ENCODE peak calls at places on chromosome 16, in five cellular contexts. C is brain microvascular endothelial cell; Q is SJSA1; R is naive thymus-derived CD4-positive, alpha-beta T cell; D is choroid plexus epithelial cell. O is an unnamed sample.

GRCh38 chr16:71900336-71900735 is 5.0 kb downstream of the IST1 start:
- DNase-seq in C (no peak), Q (no peak), R (no peak), D (no peak), O (no peak)

GRCh38 chr16:19929062-19929511 is 44.4 kb upstream of the GPRC5B start:
- DNase-seq in C (no peak), Q (no peak), R (no peak), D (no peak), O (no peak)

GRCh38 chr16:88347656-88348376 is 34.9 kb upstream of the ZNF469 start:
- DNase-seq in C (no peak), Q (no peak), R (no peak), D (no peak), O (no peak)

GRCh38 chr16:27972500-27972899 is 91.0 kb downstream of the GSG1L start:
- DNase-seq in C (peak), Q (no peak), R (no peak), D (peak), O (peak)

GRCh38 chr16:78443780-78444422 is 344.4 kb downstream of the WWOX start:
- DNase-seq in C (peak), Q (no peak), R (no peak), D (peak), O (no peak)

GRCh38 chr16:4572715-4573114 is 16.6 kb downstream of the C16orf96 start:
- DNase-seq in C (no peak), Q (no peak), R (no peak), D (no peak), O (no peak)

GRCh38 chr16:84548971-84549844 is 44.7 kb upstream of the MEAK7 start:
- DNase-seq in C (no peak), Q (no peak), R (peak), D (no peak), O (no peak)

GRCh38 chr16:8961811-8962390 is 1.8 kb downstream of the USP7 start:
- DNase-seq in C (no peak), Q (no peak), R (no peak), D (no peak), O (no peak)

GRCh38 chr16:4787627-4788482 is at the start of gene SEPTIN12:
- DNase-seq in C (no peak), Q (no peak), R (no peak), D (no peak), O (no peak)

GRCh38 chr16:2337431-2338296 is 2.9 kb downstream of the ABCA3 start:
- DNase-seq in C (no peak), Q (peak), R (no peak), D (no peak), O (no peak)

GRCh38 chr16:76222087-76222486 is 55.1 kb upstream of the CNTNAP4 start:
- DNase-seq in C (no peak), Q (no peak), R (no peak), D (no peak), O (no peak)

GRCh38 chr16:8346291-8346690 is 244.0 kb downstream of the TMEM114 start:
- DNase-seq in C (no peak), Q (no peak), R (no peak), D (no peak), O (no peak)

DNA sequence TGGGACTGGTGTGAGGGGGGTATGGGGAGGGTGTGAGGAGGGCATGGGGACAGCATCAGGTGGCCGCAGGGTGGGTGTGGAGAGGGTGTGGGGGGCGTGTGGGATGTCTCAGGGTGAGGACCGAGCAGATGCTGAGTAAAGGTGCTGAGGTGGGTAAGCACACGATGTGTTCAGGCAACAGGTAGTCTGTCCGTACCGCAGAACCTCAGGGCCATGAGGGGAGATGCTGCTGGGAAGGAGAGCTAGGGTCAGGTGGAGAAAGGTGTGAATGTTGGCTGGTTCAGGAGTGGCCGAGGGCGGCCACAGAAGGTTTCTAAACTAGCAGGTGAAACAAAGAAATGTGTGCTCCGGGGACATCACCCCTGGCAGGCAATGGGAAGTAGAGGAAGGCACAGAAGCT is 80.0 kb upstream of the CDH5 start:
- DNase-seq in C (no peak), Q (peak), R (no peak), D (no peak), O (no peak)
- H3K4me3 ChIP-seq in C (no peak), Q (no peak), R (no peak), D (no peak), O (no peak)

DNA sequence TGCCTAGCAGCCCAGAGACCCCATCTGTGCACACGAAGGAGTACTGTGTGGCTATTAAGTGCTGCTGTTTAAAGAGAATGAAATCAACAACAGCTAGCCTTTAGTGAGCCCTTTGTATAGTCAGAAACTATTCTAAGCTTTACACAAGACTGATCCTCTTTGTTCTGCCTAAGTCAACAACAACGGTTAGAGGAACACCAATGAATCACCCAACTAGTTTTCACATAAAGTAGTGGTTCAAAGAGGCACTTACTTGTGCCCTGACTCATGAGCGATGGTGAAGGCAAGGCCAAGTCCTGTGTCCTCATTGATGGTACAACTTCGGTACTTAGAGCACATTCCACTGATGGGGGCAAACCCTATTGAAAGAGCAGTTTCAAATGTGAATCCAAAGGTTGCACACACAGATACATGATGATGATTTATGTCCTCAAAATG is 75.8 kb downstream of the ADAMTS18 start:
- DNase-seq in C (peak), Q (peak), R (no peak), D (peak), O (no peak)
- H3K4me3 ChIP-seq in C (no peak), Q (no peak), R (no peak), D (no peak), O (no peak)

GRCh38 chr16:18784917-18785623 is 5.1 kb downstream of the RPS15A start:
- DNase-seq in C (no peak), Q (no peak), R (no peak), D (no peak), O (no peak)
- H3K4me3 ChIP-seq in C (no peak), Q (no peak), R (no peak), D (no peak), O (no peak)

GRCh38 chr16:30760160-30760559 is 1.7 kb downstream of the CFAP119 start:
- DNase-seq in C (no peak), Q (no peak), R (no peak), D (no peak), O (no peak)
- H3K4me3 ChIP-seq in C (no peak), Q (no peak), R (no peak), D (no peak), O (no peak)

GRCh38 chr16:620700-621525 is 9.9 kb upstream of the WFIKKN1 start:
- DNase-seq in C (no peak), Q (no peak), R (no peak), D (no peak), O (no peak)

GRCh38 chr16:619476-620100 is 11.2 kb upstream of the WFIKKN1 start:
- DNase-seq in C (no peak), Q (no peak), R (no peak), D (no peak), O (no peak)

GRCh38 chr16:616771-617586 is 13.8 kb upstream of the WFIKKN1 start:
- DNase-seq in C (no peak), Q (no peak), R (no peak), D (no peak), O (no peak)

GRCh38 chr16:615122-615521 is 15.7 kb upstream of the WFIKKN1 start:
- DNase-seq in C (no peak), Q (no peak), R (no peak), D (no peak), O (no peak)

DNA sequence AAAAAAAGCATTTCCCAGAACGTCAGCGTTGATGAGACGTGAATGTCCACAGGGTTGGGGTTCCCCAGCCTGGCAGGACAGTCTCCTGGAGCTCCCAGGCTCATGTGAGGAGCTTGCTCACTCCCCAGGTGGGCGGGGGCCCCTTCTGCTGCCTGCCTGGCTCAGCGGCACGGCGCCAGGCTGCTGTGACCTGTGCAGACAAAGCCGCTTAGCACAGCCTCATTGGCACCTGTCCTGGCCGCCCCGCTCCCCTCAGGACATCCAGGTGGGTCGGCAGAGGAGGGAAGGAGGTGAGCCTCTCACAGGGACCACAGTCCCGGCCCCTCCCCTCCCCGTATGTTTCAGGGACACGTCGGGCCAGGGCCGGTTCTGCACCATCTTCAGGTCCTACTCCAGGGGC is 12.9 kb upstream of the WFIKKN1 start:
- DNase-seq in C (no peak), Q (no peak), R (no peak), D (no peak), O (no peak)
- H3K4me3 ChIP-seq in C (no peak), Q (no peak), R (no peak), D (no peak), O (no peak)

GRCh38 chr16:70608516-70608915 is 37.8 kb upstream of the IL34 start:
- DNase-seq in C (no peak), Q (no peak), R (no peak), D (no peak), O (no peak)
- H3K4me3 ChIP-seq in C (no peak), Q (no peak), R (no peak), D (no peak), O (no peak)

GRCh38 chr16:66364117-66364958 is 2.2 kb upstream of the CDH5 start:
- DNase-seq in C (no peak), Q (no peak), R (no peak), D (peak), O (no peak)

GRCh38 chr16:66367968-66368891 is 1.7 kb downstream of the CDH5 start:
- DNase-seq in C (no peak), Q (no peak), R (no peak), D (no peak), O (no peak)

GRCh38 chr16:66365588-66365987 is 903 bp upstream of the CDH5 start:
- DNase-seq in C (peak), Q (no peak), R (no peak), D (peak), O (no peak)

GRCh38 chr16:66364959-66365306 is 1.6 kb upstream of the CDH5 start:
- DNase-seq in C (no peak), Q (no peak), R (no peak), D (no peak), O (no peak)

DNA sequence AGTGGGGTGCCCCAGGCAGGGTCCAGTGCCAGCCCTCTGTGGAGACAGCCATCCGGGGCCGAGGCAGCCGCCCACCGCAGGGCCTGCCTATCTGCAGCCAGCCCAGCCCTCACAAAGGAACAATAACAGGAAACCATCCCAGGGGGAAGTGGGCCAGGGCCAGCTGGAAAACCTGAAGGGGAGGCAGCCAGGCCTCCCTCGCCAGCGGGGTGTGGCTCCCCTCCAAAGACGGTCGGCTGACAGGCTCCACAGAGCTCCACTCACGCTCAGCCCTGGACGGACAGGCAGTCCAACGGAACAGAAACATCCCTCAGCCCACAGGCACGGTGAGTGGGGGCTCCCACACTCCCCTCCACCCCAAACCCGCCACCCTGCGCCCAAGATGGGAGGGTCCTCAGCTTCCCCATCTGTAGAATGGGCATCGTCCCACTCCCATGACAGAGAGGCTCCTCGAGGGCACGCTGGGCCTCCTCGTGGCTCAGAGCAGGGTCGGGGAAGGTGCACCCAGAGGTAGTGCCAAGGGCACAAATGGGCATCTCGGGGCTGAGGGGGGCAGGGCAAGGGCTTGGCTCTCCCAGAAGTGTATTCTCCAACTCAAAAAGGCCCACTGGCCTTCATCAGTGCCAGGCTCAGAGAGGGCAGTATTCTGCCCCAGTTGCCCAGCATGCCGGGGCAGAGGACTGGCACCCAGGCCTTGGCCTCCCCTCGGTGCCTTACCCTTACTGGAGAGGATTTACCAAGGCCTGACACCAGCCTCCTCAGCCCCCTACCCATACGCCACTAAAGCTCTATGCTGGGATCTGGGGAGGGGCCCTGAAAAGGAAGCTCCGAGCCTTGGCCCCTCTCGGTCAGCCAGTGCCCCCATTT is at the start of gene CDH5:
- DNase-seq in C (no peak), Q (no peak), R (no peak), D (peak), O (no peak)
- H3K4me3 ChIP-seq in C (no peak), Q (no peak), R (no peak), D (no peak), O (no peak)